ENCODE peak calls at places on chromosome 14, in four cellular contexts. One of them, this sample, is unnamed. For H3K9me3, the result is how much of the 10 kb centered on the place peaks cover.

GRCh38 chr14:50821471-50822464 is 9.2 kb downstream of the NIN start:
- DNase-seq in pancreas: peak
- DNase-seq in A549: no peak
- DNase-seq in neural progenitor cell: no peak
- DNase-seq in this sample: peak

GRCh38 chr14:29724991-29725390 is 202.7 kb downstream of the PRKD1 start:
- DNase-seq in pancreas: peak
- DNase-seq in A549: no peak
- DNase-seq in neural progenitor cell: peak
- DNase-seq in this sample: no peak

GRCh38 chr14:92481386-92481785 is 32.2 kb upstream of the RIN3 start:
- DNase-seq in A549: no peak
- DNase-seq in neural progenitor cell: no peak
- DNase-seq in pancreas: no peak
- DNase-seq in this sample: no peak

GRCh38 chr14:65732112-65732511 is 319.6 kb downstream of the FUT8 start:
- DNase-seq in neural progenitor cell: no peak
- DNase-seq in pancreas: no peak
- DNase-seq in A549: no peak
- DNase-seq in this sample: no peak

GRCh38 chr14:37594238-37594915 is 672 bp downstream of the FOXA1 start:
- DNase-seq in neural progenitor cell: peak
- DNase-seq in pancreas: peak
- DNase-seq in A549: peak
- DNase-seq in this sample: peak

GRCh38 chr14:73500360-73500759 is 9.6 kb downstream of the RIOX1 start:
- DNase-seq in pancreas: no peak
- DNase-seq in neural progenitor cell: no peak
- DNase-seq in A549: no peak
- DNase-seq in this sample: no peak

GRCh38 chr14:75459791-75460190 is 32.0 kb downstream of the JDP2 start:
- DNase-seq in A549: no peak
- DNase-seq in pancreas: no peak
- DNase-seq in neural progenitor cell: no peak
- DNase-seq in this sample: no peak

GRCh38 chr14:101359221-101360044 is 201.9 kb upstream of the DIO3 start:
- DNase-seq in A549: no peak
- DNase-seq in pancreas: no peak
- DNase-seq in neural progenitor cell: peak
- DNase-seq in this sample: peak

GRCh38 chr14:76768201-76768656 is 7.0 kb downstream of the VASH1 start:
- DNase-seq in neural progenitor cell: peak
- DNase-seq in pancreas: peak
- DNase-seq in A549: no peak
- DNase-seq in this sample: peak

GRCh38 chr14:99809864-99810854 is 16.9 kb downstream of the EML1 start:
- DNase-seq in pancreas: peak
- DNase-seq in neural progenitor cell: no peak
- DNase-seq in A549: no peak
- DNase-seq in this sample: no peak

GRCh38 chr14:68397827-68398226 is 395.0 kb downstream of the ZFP36L1 start:
- DNase-seq in pancreas: no peak
- DNase-seq in A549: no peak
- DNase-seq in neural progenitor cell: no peak
- DNase-seq in this sample: no peak

GRCh38 chr14:51564986-51565604 is 86.6 kb upstream of the FRMD6 start:
- DNase-seq in A549: no peak
- DNase-seq in pancreas: no peak
- DNase-seq in neural progenitor cell: peak
- DNase-seq in this sample: peak

DNA sequence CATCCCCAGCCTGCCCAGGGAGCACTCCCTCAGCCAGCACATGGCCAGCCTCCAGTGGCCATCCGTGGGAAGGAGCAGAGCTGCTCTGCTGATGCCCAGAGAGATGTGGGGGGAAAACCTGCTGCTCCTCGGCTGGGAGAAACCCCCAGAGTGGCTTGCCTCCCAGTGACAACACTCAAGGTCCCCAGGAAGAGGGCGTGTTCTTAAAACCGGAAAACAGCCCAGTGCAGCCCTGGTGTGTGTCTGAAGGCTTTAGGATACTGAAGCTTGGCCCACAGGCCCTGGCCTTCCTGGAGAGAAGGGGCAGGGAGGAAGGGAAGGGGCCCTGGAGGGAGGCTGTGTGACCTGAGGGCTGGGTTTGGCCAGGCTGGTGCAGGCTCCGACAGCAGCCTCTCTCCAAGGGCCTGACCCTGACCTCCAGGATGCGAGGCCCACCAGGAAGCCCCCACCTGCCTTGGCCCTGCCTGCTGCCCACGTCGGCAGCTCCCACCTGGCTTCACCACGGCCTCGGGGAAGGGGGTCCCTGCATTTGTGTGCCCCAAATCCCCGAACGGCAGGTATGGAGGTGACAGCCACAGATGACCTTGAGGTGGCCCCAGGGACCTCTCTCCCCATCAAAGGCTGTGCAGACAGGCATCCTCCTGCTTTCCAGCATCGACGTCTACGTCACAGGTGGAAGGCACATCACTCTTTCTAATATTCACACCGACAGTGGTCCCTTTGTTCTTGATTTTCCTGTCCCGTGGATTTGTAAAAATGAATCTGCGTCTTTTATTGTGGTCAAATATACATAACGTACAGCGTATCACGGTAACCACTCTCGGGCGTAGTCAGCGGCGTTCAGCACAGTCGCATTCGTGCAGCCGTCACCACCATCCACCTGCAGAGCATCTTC is 190.0 kb upstream of the C14orf180 start:
- DNase-seq in neural progenitor cell: no peak
- DNase-seq in pancreas: no peak
- DNase-seq in A549: no peak
- DNase-seq in this sample: no peak
- H3K9me3 ChIP-seq in neural progenitor cell: under half
- H3K9me3 ChIP-seq in pancreas: under half
- H3K9me3 ChIP-seq in A549: under half
- H3K9me3 ChIP-seq in this sample: under half

DNA sequence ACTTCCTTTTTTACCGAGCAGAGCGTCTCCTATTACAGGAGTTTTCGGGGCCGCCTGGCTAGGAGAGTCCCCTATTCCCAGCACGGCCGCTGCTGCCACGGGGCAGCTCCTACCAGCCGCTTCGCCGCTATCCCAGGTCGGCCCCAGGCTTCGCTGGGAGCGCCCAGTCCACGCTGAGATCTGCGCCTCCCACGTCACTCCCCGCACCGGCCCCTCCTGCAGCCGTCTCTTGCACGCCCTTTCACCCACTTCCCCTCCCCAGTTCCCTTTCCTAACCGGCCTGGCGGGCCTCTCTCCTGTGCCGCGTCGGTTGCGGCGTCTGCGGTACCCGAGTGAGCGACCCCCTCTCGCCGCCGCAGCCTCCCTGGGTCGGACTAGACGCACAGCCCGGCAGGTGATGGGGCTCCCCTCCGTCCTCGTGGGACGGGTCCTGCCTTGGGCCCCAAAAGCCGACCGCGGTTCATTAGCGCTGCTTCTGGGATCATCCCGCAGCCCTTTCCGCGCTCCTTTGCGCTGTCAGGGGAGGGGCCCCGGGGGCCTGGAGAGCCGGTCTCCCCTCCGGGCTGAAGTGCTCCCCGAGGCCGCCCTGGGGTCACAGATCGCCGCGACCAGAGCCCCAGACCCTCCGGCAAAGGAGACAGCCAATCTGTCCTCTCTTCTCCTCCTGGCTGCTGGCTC is 1318.4 kb downstream of the TMEM121 start:
- DNase-seq in A549: peak
- DNase-seq in neural progenitor cell: no peak
- DNase-seq in pancreas: peak
- DNase-seq in this sample: peak
- H3K9me3 ChIP-seq in A549: under half
- H3K9me3 ChIP-seq in neural progenitor cell: under half
- H3K9me3 ChIP-seq in pancreas: under half
- H3K9me3 ChIP-seq in this sample: under half

GRCh38 chr14:105540811-105541210 is 14.4 kb downstream of the TMEM121 start:
- DNase-seq in neural progenitor cell: no peak
- DNase-seq in pancreas: no peak
- DNase-seq in A549: no peak
- DNase-seq in this sample: no peak

GRCh38 chr14:105536051-105536450 is 9.7 kb downstream of the TMEM121 start:
- DNase-seq in pancreas: no peak
- DNase-seq in A549: no peak
- DNase-seq in neural progenitor cell: no peak
- DNase-seq in this sample: no peak

GRCh38 chr14:105536691-105537579 is 10.6 kb downstream of the TMEM121 start:
- DNase-seq in pancreas: no peak
- DNase-seq in neural progenitor cell: no peak
- DNase-seq in A549: no peak
- DNase-seq in this sample: no peak

GRCh38 chr14:105538481-105539049 is 12.2 kb downstream of the TMEM121 start:
- DNase-seq in A549: no peak
- DNase-seq in pancreas: no peak
- DNase-seq in neural progenitor cell: no peak
- DNase-seq in this sample: no peak

DNA sequence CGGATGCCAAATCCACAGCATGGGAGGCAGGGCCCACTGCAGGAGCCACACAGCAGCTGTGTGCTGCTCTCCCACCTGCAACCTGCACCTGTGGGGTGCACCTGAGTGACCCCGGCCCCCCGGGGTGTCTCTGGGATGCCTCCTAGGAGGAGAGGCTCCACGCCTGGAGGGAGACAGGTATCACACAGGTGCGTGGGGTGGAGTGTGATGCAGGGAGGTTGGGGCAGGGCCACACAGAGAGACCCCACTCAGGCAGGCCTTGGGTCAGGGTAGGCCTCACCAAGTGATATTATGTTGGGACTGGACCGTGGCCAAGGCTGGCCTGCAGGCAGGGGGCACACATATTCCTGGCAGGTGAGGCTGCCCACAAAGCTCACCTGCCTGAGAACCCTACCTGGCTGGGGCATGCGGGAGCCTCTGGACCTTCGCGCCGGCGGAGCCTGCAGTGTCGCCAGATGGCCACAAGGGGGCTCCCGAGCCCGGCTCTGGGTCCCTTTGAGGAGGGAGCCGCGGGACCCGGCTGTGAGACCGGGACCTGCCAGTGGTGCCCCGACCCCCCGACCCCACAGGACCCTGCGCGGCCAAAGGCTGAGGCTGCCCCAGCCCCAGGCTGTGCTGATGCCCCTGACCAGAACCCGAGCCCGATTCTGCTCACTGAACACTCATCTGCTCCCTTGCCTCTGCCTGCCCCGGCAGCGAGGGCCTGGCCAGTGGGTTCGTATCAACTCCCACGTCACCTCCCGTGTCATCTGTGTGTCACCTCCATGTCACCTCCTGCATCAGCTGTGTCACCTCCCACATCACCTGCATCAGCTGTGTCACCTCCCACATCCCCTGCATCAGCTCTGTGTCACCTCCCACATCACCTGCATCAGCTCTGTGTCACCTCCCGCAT is 11.4 kb downstream of the TMEM121 start:
- DNase-seq in neural progenitor cell: peak
- DNase-seq in pancreas: no peak
- DNase-seq in A549: peak
- DNase-seq in this sample: peak
- H3K9me3 ChIP-seq in neural progenitor cell: under half
- H3K9me3 ChIP-seq in pancreas: under half
- H3K9me3 ChIP-seq in A549: under half
- H3K9me3 ChIP-seq in this sample: under half

DNA sequence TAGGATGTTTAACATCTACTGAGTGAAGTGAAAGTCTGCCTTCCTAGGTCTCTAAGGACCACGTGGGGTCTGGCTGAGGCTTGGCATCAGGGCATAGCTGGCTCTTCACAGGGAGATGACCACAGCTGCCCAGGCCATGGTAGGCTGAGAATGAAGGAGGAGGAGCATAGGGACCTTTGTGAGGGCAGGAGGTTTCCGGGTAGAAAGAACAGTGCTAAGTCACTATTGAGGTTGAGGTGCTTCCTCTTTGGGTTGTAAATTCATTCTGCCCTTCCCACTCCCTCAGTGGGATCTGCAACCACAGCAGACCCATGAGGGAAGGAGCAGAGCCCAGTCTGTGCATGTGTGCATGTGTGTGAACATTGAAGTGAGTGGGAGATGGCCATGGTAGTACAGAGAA is 909.6 kb downstream of the VRK1 start:
- DNase-seq in neural progenitor cell: no peak
- DNase-seq in pancreas: no peak
- DNase-seq in A549: no peak
- DNase-seq in this sample: no peak
- H3K9me3 ChIP-seq in neural progenitor cell: under half
- H3K9me3 ChIP-seq in pancreas: under half
- H3K9me3 ChIP-seq in A549: under half
- H3K9me3 ChIP-seq in this sample: under half

GRCh38 chr14:95255487-95255886 is 64.2 kb downstream of the CLMN start:
- DNase-seq in neural progenitor cell: peak
- DNase-seq in A549: peak
- DNase-seq in pancreas: peak
- DNase-seq in this sample: peak
- H3K9me3 ChIP-seq in neural progenitor cell: under half
- H3K9me3 ChIP-seq in A549: under half
- H3K9me3 ChIP-seq in pancreas: under half
- H3K9me3 ChIP-seq in this sample: under half

DNA sequence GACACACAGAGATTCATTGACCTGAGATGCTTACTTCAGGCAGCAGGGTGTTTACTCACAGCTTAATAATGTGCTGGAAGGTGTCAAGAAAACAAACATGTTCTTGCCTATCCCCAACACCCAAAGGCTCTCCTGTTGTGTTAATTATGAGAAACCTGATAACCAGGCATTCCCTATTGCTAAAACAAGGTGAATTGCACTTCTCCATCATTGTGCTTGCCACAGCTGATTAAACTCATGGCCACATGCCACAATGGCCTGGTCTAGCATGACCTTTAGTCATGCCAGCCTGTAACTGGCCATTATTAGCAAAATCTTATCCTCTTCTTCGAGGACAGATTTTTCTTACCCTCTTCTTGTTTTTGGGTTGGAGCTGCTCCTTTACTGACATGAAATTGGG is 21.4 kb downstream of the SMOC1 start:
- DNase-seq in pancreas: no peak
- DNase-seq in A549: no peak
- DNase-seq in neural progenitor cell: no peak
- DNase-seq in this sample: no peak
- H3K9me3 ChIP-seq in pancreas: under half
- H3K9me3 ChIP-seq in A549: under half
- H3K9me3 ChIP-seq in neural progenitor cell: under half
- H3K9me3 ChIP-seq in this sample: under half

This sample was measured in colonic mucosa.